ENCODE peak calls at places on chromosomes 6 and 20, in five cellular contexts. W is spleen; X is activated CD8-positive, alpha-beta memory T cell treated with anti-CD3 and anti-CD28 coated beads for 4 hours; A is 8988T; L is nephron progenitor cell. K is an unnamed sample.

GRCh38 chr20:44785768-44786167 is 24.6 kb downstream of the RIMS4 start:
- DNase-seq in W (no peak), X (no peak), A (peak), L (peak), K (peak)

GRCh38 chr6:55578537-55579363 is at the start of gene HMGCLL1:
- DNase-seq in W (no peak), X (no peak), A (no peak), L (peak), K (peak)

GRCh38 chr20:24164360-24164759 is 175.8 kb upstream of the GGTLC1 start:
- DNase-seq in W (no peak), X (no peak), A (no peak), L (peak), K (no peak)

GRCh38 chr20:13288357-13288756 is 67.3 kb downstream of the ISM1 start:
- DNase-seq in W (no peak), X (no peak), A (no peak), L (no peak), K (no peak)

GRCh38 chr6:159267165-159267564 is 98.0 kb downstream of the FNDC1 start:
- DNase-seq in W (no peak), X (no peak), A (no peak), L (peak), K (peak)

GRCh38 chr6:41705329-41705995 is 29.9 kb downstream of the TFEB start:
- DNase-seq in W (peak), X (no peak), A (no peak), L (no peak), K (no peak)

GRCh38 chr6:36608788-36609563 is 14.8 kb downstream of the SRSF3 start:
- DNase-seq in W (no peak), X (no peak), A (no peak), L (no peak), K (no peak)

GRCh38 chr6:150667977-150668716 is 68.5 kb downstream of the PLEKHG1 start:
- DNase-seq in W (no peak), X (no peak), A (no peak), L (peak), K (peak)

GRCh38 chr6:37160922-37161778 is 8.8 kb upstream of the PIM1 start:
- DNase-seq in W (no peak), X (no peak), A (no peak), L (no peak), K (no peak)

GRCh38 chr20:63248835-63249591 is 5.2 kb downstream of the NKAIN4 start:
- DNase-seq in W (no peak), X (no peak), A (no peak), L (no peak), K (no peak)

GRCh38 chr6:135493218-135493961 is 4.2 kb downstream of the AHI1 start:
- DNase-seq in W (no peak), X (no peak), A (no peak), L (no peak), K (no peak)

GRCh38 chr20:6707231-6707870 is 60.1 kb upstream of the BMP2 start:
- DNase-seq in W (no peak), X (no peak), A (no peak), L (no peak), K (no peak)

GRCh38 chr20:34708621-34709043 is 4.5 kb downstream of the TP53INP2 start:
- DNase-seq in W (peak), X (peak), A (peak), L (peak), K (peak)

GRCh38 chr6:122833229-122833556 is 44.1 kb downstream of the SMPDL3A start:
- DNase-seq in W (no peak), X (no peak), A (no peak), L (no peak), K (no peak)

GRCh38 chr20:58583141-58583540 is 67.9 kb upstream of the APCDD1L start:
- DNase-seq in W (no peak), X (no peak), A (no peak), L (no peak), K (no peak)

GRCh38 chr6:66717786-66718185 is 1010.8 kb upstream of the EYS start:
- DNase-seq in W (no peak), X (no peak), A (no peak), L (no peak), K (no peak)

GRCh38 chr6:17714879-17715860 is 8.4 kb upstream of the NUP153 start:
- DNase-seq in W (no peak), X (no peak), A (no peak), L (no peak), K (peak)

GRCh38 chr6:8172510-8172909 is 70.2 kb upstream of the EEF1E1 start:
- DNase-seq in W (no peak), X (no peak), A (no peak), L (no peak), K (no peak)

GRCh38 chr6:29764422-29765196 is 41.4 kb downstream of the HLA-F start:
- DNase-seq in W (no peak), X (no peak), A (no peak), L (no peak), K (no peak)

GRCh38 chr6:138250513-138251247 is 32.4 kb upstream of the PBOV1 start:
- DNase-seq in W (no peak), X (no peak), A (no peak), L (no peak), K (peak)

GRCh38 chr6:53857318-53858094 is 62.7 kb downstream of the LRRC1 start:
- DNase-seq in W (no peak), X (no peak), A (no peak), L (no peak), K (peak)

GRCh38 chr6:25251426-25251825 is 27.7 kb upstream of the CARMIL1 start:
- DNase-seq in W (no peak), X (no peak), A (no peak), L (no peak), K (no peak)

GRCh38 chr6:50007821-50008220 is 14.0 kb downstream of the DEFB110 start:
- DNase-seq in W (no peak), X (no peak), A (no peak), L (no peak), K (peak)

GRCh38 chr6:111661541-111662041 is 55.9 kb upstream of the TRAF3IP2 start:
- DNase-seq in W (no peak), X (no peak), A (no peak), L (peak), K (no peak)

GRCh38 chr6:2877057-2877882 is 25.8 kb downstream of the SERPINB9 start:
- DNase-seq in W (no peak), X (no peak), A (no peak), L (no peak), K (peak)

GRCh38 chr6:125014157-125014957 is 52.1 kb downstream of the RNF217 start:
- DNase-seq in W (no peak), X (no peak), A (no peak), L (no peak), K (peak)

GRCh38 chr6:83633609-83634008 is 75.3 kb downstream of the SNAP91 start:
- DNase-seq in W (no peak), X (no peak), A (no peak), L (no peak), K (no peak)

GRCh38 chr6:31970604-31971271 is 1.2 kb downstream of the DXO start:
- DNase-seq in W (peak), X (no peak), A (no peak), L (no peak), K (no peak)

GRCh38 chr20:57053067-57053466 is 213.4 kb downstream of the BMP7 start:
- DNase-seq in W (no peak), X (no peak), A (no peak), L (no peak), K (no peak)

K was measured in RWPE1.